ENCODE peak calls at places on chromosomes 11 and 22, in nine cellular contexts. Z is cardiac muscle cell; N is mesenteric fat pad; E is GM04503; X is stromal cell of bone marrow; F is renal cortical epithelial cell; L is T follicular helper cell; H is activated naive CD8-positive, alpha-beta T cell treated with anti-CD3 and anti-CD28 coated beads, Interleukin-2, amount 10 ng/mL, durations not matched to agents 7 days and 5 days; Y is ovary. K is an unnamed sample.

GRCh38 chr11:27183672-27184457 is 143.2 kb downstream of the BBOX1 start:
- DNase-seq in Z (peak), N (no peak), F (peak), Y (no peak), X (peak), H (no peak), L (peak), E (no peak), K (peak)

GRCh38 chr11:111939836-111940604 is 2.9 kb downstream of the DIXDC1 start:
- DNase-seq in F (peak), L (no peak), Y (no peak), N (no peak), E (no peak), Z (no peak), X (peak), H (no peak), K (no peak)

GRCh38 chr11:134360050-134360835 is 28.5 kb downstream of the GLB1L2 start:
- DNase-seq in N (peak), F (peak), Y (peak), Z (peak), L (peak), H (peak), X (peak), E (no peak), K (peak)

GRCh38 chr11:18749681-18750319 is 23.8 kb upstream of the IGSF22 start:
- DNase-seq in Z (peak), Y (peak), L (no peak), E (peak), F (peak), X (peak), H (no peak), N (no peak), K (peak)

GRCh38 chr11:18844753-18845367 is 53.3 kb upstream of the PTPN5 start:
- DNase-seq in Y (no peak), L (no peak), X (peak), F (peak), N (no peak), E (no peak), Z (peak), H (no peak), K (no peak)

GRCh38 chr11:9754041-9754471 is 90.2 kb downstream of the SWAP70 start:
- DNase-seq in E (no peak), N (no peak), L (no peak), X (no peak), Y (no peak), Z (no peak), F (peak), H (no peak), K (no peak)

GRCh38 chr11:122897606-122898210 is 15.1 kb downstream of the JHY start:
- DNase-seq in H (no peak), Y (no peak), X (no peak), Z (no peak), E (peak), F (peak), N (no peak), L (no peak), K (no peak)

GRCh38 chr22:22894740-22895731 is 7.4 kb downstream of the IGLL5 start:
- DNase-seq in E (no peak), L (no peak), N (peak), H (peak), Z (no peak), X (no peak), Y (peak), F (no peak), K (no peak)

GRCh38 chr11:28337701-28338100 is 229.5 kb downstream of the METTL15 start:
- DNase-seq in E (no peak), F (no peak), Y (no peak), Z (no peak), L (no peak), N (no peak), X (no peak), H (no peak), K (no peak)

GRCh38 chr22:23709107-23709506 is 18.3 kb downstream of the RGL4 start:
- DNase-seq in X (no peak), H (no peak), F (no peak), N (no peak), Z (no peak), L (no peak), Y (no peak), E (peak), K (no peak)

GRCh38 chr11:33936745-33937612 is 45.1 kb upstream of the LMO2 start:
- DNase-seq in E (no peak), H (no peak), Y (peak), L (no peak), Z (peak), N (no peak), F (no peak), X (peak), K (peak)

GRCh38 chr11:61711493-61711892 is 31.3 kb downstream of the DAGLA start:
- DNase-seq in N (no peak), L (no peak), Y (no peak), X (no peak), E (no peak), H (no peak), F (no peak), Z (no peak), K (no peak)

GRCh38 chr22:37018815-37019308 is 385 bp downstream of the TST start:
- DNase-seq in F (peak), H (no peak), Z (peak), Y (peak), N (no peak), L (no peak), X (peak), E (no peak), K (peak)